ENCODE peak calls at places on chromosome 21, in five cellular contexts. R, C, Q, I and B are unnamed samples. For H3K9me3, the result is how much of the 10 kb centered on the place peaks cover.

GRCh38 chr21:38913120-38913975 is 107.6 kb downstream of the ETS2 start:
- DNase-seq in R (no peak), C (peak), Q (peak), I (no peak), B (no peak)

GRCh38 chr21:43020771-43021170 is 46.4 kb downstream of the PKNOX1 start:
- DNase-seq in R (no peak), C (no peak), Q (no peak), I (no peak), B (no peak)

GRCh38 chr21:22174746-22175145 is 1176.5 kb downstream of the NCAM2 start:
- DNase-seq in R (no peak), C (no peak), Q (no peak), I (no peak), B (no peak)

GRCh38 chr21:15495965-15496364 is 233.8 kb upstream of the USP25 start:
- DNase-seq in R (no peak), C (no peak), Q (no peak), I (no peak), B (no peak)

GRCh38 chr21:32007461-32007860 is 134.6 kb downstream of the HUNK start:
- DNase-seq in R (no peak), C (no peak), Q (no peak), I (no peak), B (no peak)

GRCh38 chr21:36613064-36613463 is 85.9 kb upstream of the SIM2 start:
- DNase-seq in R (no peak), C (peak), Q (no peak), I (no peak), B (no peak)

GRCh38 chr21:34072145-34073031 is 990 bp upstream of the MRPS6 start:
- DNase-seq in R (no peak), C (no peak), Q (no peak), I (no peak), B (no peak)

GRCh38 chr21:35046223-35046690 is 2.8 kb downstream of the RUNX1 start:
- DNase-seq in R (no peak), C (no peak), Q (no peak), I (no peak), B (no peak)

GRCh38 chr21:36330904-36331303 is 10.9 kb downstream of the MORC3 start:
- DNase-seq in R (peak), C (no peak), Q (peak), I (no peak), B (peak)

GRCh38 chr21:26686278-26686677 is 113.2 kb upstream of the CYYR1 start:
- DNase-seq in R (no peak), C (no peak), Q (no peak), I (no peak), B (no peak)

GRCh38 chr21:37445228-37445627 is 78.7 kb downstream of the DYRK1A start:
- DNase-seq in R (no peak), C (peak), Q (no peak), I (no peak), B (no peak)

GRCh38 chr21:42411197-42411869 is 7.6 kb downstream of the UBASH3A start:
- DNase-seq in R (peak), C (no peak), Q (no peak), I (no peak), B (no peak)

GRCh38 chr21:42544544-42544943 is 30.9 kb downstream of the SLC37A1 start:
- DNase-seq in R (no peak), C (no peak), Q (no peak), I (no peak), B (no peak)

GRCh38 chr21:31142600-31142999 is 104.3 kb upstream of the KRTAP19-8 start:
- DNase-seq in R (no peak), C (no peak), Q (no peak), I (no peak), B (no peak)

GRCh38 chr21:45155910-45156309 is 81.5 kb downstream of the ADARB1 start:
- DNase-seq in R (no peak), C (no peak), Q (no peak), I (no peak), B (no peak)
- H3K9me3 ChIP-seq in R (under half), C (under half), Q (under half), I (under half), B (under half)

GRCh38 chr21:8988696-8989095 is 1532.7 kb upstream of the TPTE start:
- DNase-seq in R (no peak), C (no peak), Q (no peak), I (no peak), B (no peak)
- H3K9me3 ChIP-seq in R (under half), C (under half), Q (under half), I (under half), B (under half)

GRCh38 chr21:18663663-18664062 is 260.1 kb upstream of the TMPRSS15 start:
- DNase-seq in R (no peak), C (no peak), Q (no peak), I (no peak), B (no peak)
- H3K9me3 ChIP-seq in R (under half), C (under half), Q (under half), I (under half), B (under half)

GRCh38 chr21:17279663-17280062 is 233.2 kb upstream of the CXADR start:
- DNase-seq in R (no peak), C (no peak), Q (no peak), I (no peak), B (no peak)
- H3K9me3 ChIP-seq in R (under half), C (under half), Q (under half), I (under half), B (under half)